ENCODE peak calls at places on chromosomes 12 and 14, in five cellular contexts. J is kidney epithelial cell, L is heart left ventricle, V is astrocyte of the cerebellum, S is mucosa of descending colon. U is an unnamed sample.

GRCh38 chr14:95835331-95835730 is 41.3 kb upstream of the TUNAR start:
- DNase-seq in J (no peak), L (no peak), V (no peak), S (no peak), U (no peak)

GRCh38 chr14:71686677-71687076 is 245.6 kb upstream of the RGS6 start:
- DNase-seq in J (no peak), L (no peak), V (no peak), S (no peak), U (no peak)

GRCh38 chr14:55913324-55914035 is 204.7 kb upstream of the PELI2 start:
- DNase-seq in J (peak; percentile 41), L (peak; percentile 71), V (peak; percentile 79), S (no peak), U (peak; percentile 19)

GRCh38 chr12:67052981-67053380 is 216.2 kb upstream of the CAND1 start:
- DNase-seq in J (no peak), L (no peak), V (no peak), S (no peak), U (no peak)

GRCh38 chr12:128298091-128298490 is 31.1 kb downstream of the TMEM132C start:
- DNase-seq in J (no peak), L (no peak), V (no peak), S (no peak), U (no peak)

GRCh38 chr14:33035795-33036194 is 97.1 kb downstream of the NPAS3 start:
- DNase-seq in J (no peak), L (no peak), V (no peak), S (no peak), U (no peak)

GRCh38 chr12:53870122-53870521 is 68.5 kb upstream of the HOXC13 start:
- DNase-seq in J (no peak), L (no peak), V (no peak), S (no peak), U (no peak)

GRCh38 chr14:47040490-47040889 is 388.9 kb upstream of the RPL10L start:
- DNase-seq in J (peak; percentile 9), L (no peak), V (no peak), S (no peak), U (no peak)

GRCh38 chr14:103512701-103513611 is 9.7 kb downstream of the CKB start:
- DNase-seq in J (no peak), L (peak; percentile 74), V (peak; percentile 19), S (peak; percentile 68), U (peak; percentile 34)

GRCh38 chr14:90940318-90940962 is 120.0 kb downstream of the RPS6KA5 start:
- DNase-seq in J (no peak), L (no peak), V (no peak), S (no peak), U (no peak)

GRCh38 chr12:53065470-53065869 is 13.7 kb downstream of the SPRYD3 start:
- DNase-seq in J (no peak), L (peak; percentile 32), V (no peak), S (no peak), U (no peak)

GRCh38 chr12:109197327-109197726 is 80.9 kb downstream of the ACACB start:
- DNase-seq in J (no peak), L (no peak), V (no peak), S (no peak), U (no peak)

DNA sequence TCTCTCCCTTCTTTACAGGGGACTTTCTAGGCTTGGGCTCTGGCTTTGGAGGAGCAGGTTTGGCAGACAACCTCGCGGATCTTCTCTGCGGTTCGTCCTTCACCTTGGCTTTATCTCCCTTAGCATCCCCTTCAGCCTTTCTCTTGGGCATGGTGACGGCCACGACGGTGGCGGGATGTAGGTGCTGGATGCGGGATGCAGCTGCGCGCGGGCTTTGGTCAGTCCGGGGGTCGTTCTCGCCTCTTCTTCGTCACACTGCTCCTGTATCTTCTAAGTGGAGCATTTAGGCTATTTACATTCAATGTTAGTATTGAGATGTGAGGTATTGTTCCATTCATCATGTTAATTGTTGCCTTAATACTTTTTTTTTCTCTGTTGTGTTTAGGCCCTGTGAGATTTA is 217.2 kb upstream of the STXBP6 start:
- DNase-seq in J (no peak), L (no peak), V (no peak), S (no peak), U (no peak)
- TF ChIP-seq CTCF in J (no peak), L (no peak), V (no peak), S (no peak), U (no peak)

GRCh38 chr12:62832528-62832927 is 102.4 kb downstream of the PPM1H start:
- DNase-seq in J (no peak), L (no peak), V (no peak), S (no peak), U (no peak)

GRCh38 chr12:62832027-62832426 is 102.9 kb downstream of the PPM1H start:
- DNase-seq in J (no peak), L (no peak), V (no peak), S (no peak), U (no peak)

GRCh38 chr12:62827855-62828254 is 107.1 kb downstream of the PPM1H start:
- DNase-seq in J (no peak), L (no peak), V (no peak), S (no peak), U (no peak)

GRCh38 chr12:62827042-62827441 is 107.9 kb downstream of the PPM1H start:
- DNase-seq in J (no peak), L (no peak), V (no peak), S (no peak), U (no peak)
- TF ChIP-seq CTCF in J (no peak), L (no peak), V (peak; percentile 6), S (no peak), U (no peak)

GRCh38 chr14:104824353-104824997 is 23.6 kb downstream of the ZBTB42 start:
- DNase-seq in J (no peak), L (no peak), V (no peak), S (no peak), U (no peak)

GRCh38 chr14:104830781-104831180 is 29.9 kb downstream of the ZBTB42 start:
- DNase-seq in J (no peak), L (no peak), V (no peak), S (no peak), U (no peak)

GRCh38 chr14:104826197-104826857 is 25.4 kb downstream of the ZBTB42 start:
- DNase-seq in J (no peak), L (peak; percentile 91), V (no peak), S (peak; percentile 97), U (no peak)

GRCh38 chr14:104826858-104827172 is 25.9 kb downstream of the ZBTB42 start:
- DNase-seq in J (no peak), L (no peak), V (no peak), S (no peak), U (no peak)

DNA sequence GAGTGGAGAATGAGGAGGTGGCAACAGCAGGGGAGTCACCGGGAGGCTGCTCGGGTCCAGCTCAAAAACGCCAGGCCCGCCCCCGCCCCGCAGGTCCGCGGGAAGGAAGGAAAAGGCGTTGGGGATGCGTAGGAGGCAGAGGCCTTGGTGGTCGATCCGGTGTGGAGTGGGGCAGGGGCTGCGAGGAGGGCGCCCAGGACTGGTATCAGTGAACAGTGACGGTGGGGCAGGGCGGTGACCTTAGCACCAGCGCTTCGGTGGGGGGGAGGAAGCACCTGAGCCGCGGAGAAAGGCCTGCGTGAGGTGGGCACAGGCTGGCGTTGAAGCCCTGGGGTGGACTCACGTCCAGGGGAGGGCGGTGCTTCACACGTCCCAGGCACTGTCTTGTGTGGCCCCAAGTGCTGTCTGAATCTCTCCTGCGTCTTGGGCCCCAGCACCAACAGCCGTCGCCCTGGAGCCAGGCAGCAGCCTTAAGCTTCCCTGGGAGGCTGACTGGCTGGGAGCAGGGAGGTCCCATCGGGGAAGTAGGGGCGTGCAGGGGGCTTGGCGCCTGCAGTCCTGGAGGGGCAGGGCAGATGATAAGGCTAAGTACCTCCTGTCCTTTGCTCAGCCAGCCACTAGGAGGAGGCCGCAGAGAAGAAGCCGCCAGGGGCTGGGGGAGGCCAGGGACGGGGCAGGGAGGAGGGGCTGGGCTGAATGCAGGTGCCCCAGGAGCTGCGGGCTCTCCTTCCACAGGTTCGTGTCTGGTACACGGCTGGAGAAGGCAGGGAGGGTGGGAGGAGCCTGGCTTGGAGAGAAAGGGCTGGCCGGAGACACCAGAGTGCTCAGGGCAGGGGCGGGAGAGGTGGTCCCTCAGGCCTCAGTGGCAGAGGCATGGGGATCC is 26.5 kb downstream of the ZBTB42 start:
- DNase-seq in J (no peak), L (peak; percentile 45), V (no peak), S (peak; percentile 69), U (no peak)
- TF ChIP-seq CTCF in J (peak; percentile 68), L (peak; percentile 28), V (peak; percentile 63), S (peak; percentile 33), U (peak; percentile 73)

GRCh38 chr14:63308723-63309317 is 9.9 kb downstream of the GPHB5 start:
- DNase-seq in J (no peak), L (no peak), V (no peak), S (no peak), U (no peak)
- TF ChIP-seq CTCF in J (peak; percentile 75), L (peak; percentile 24), V (peak; percentile 71), S (no peak), U (peak; percentile 51)

GRCh38 chr14:24692382-24693352 is 58.7 kb upstream of the GZMB start:
- DNase-seq in J (no peak), L (no peak), V (no peak), S (no peak), U (no peak)

GRCh38 chr14:24693353-24693737 is 59.4 kb upstream of the GZMB start:
- DNase-seq in J (no peak), L (no peak), V (no peak), S (no peak), U (no peak)

GRCh38 chr14:24688030-24688658 is 54.2 kb upstream of the GZMB start:
- DNase-seq in J (no peak), L (no peak), V (no peak), S (no peak), U (no peak)

GRCh38 chr14:24693941-24694507 is 60.0 kb upstream of the GZMB start:
- DNase-seq in J (no peak), L (no peak), V (no peak), S (no peak), U (no peak)

GRCh38 chr14:24690492-24690891 is 56.5 kb upstream of the GZMB start:
- DNase-seq in J (no peak), L (no peak), V (no peak), S (no peak), U (no peak)
- TF ChIP-seq CTCF in J (no peak), L (no peak), V (no peak), S (no peak), U (no peak)

GRCh38 chr14:29757188-29757680 is 170.4 kb downstream of the PRKD1 start:
- DNase-seq in J (no peak), L (no peak), V (no peak), S (no peak), U (no peak)
- TF ChIP-seq CTCF in J (no peak), L (no peak), V (no peak), S (no peak), U (no peak)

U was measured in AG04449.